ENCODE peak calls at places on chromosomes 3 and 15, in seven cellular contexts. Z is fibroblast of lung, W is foreskin keratinocyte, N is dorsolateral prefrontal cortex, F is IMR-90, B is coronary artery, G is transverse colon. D is an unnamed sample.

GRCh38 chr3:23999012-23999641 is 54.0 kb downstream of the NR1D2 start:
- DNase-seq in Z (peak), W (peak), N (peak), F (peak), B (no peak), G (peak), D (peak)

GRCh38 chr3:149532463-149533180 is 58.1 kb downstream of the TM4SF4 start:
- DNase-seq in Z (no peak), W (no peak), N (no peak), F (no peak), B (no peak), G (no peak), D (no peak)

GRCh38 chr15:38528279-38528678 is 36.3 kb downstream of the RASGRP1 start:
- DNase-seq in Z (no peak), W (peak), N (no peak), F (peak), B (no peak), G (no peak), D (no peak)

GRCh38 chr3:63968612-63969350 is 54.5 kb downstream of the PSMD6 start:
- DNase-seq in Z (no peak), W (peak), N (no peak), F (peak), B (no peak), G (no peak), D (peak)

GRCh38 chr3:153028336-153028735 is 133.7 kb upstream of the RAP2B start:
- DNase-seq in Z (peak), W (no peak), N (no peak), F (peak), B (no peak), G (no peak), D (no peak)

GRCh38 chr3:170205302-170205701 is 16.9 kb upstream of the PRKCI start:
- DNase-seq in Z (no peak), W (no peak), N (no peak), F (no peak), B (no peak), G (no peak), D (no peak)

GRCh38 chr3:184409331-184409926 is 29.6 kb downstream of the CHRD start:
- DNase-seq in Z (no peak), W (no peak), N (peak), F (no peak), B (no peak), G (no peak), D (no peak)

GRCh38 chr3:120202363-120202762 is 82.7 kb downstream of the GPR156 start:
- DNase-seq in Z (no peak), W (no peak), N (no peak), F (no peak), B (no peak), G (no peak), D (no peak)

GRCh38 chr3:66989860-66990696 is 8.0 kb upstream of the KBTBD8 start:
- DNase-seq in Z (peak), W (no peak), N (no peak), F (no peak), B (no peak), G (no peak), D (no peak)

GRCh38 chr3:142507241-142507640 is 59.4 kb upstream of the XRN1 start:
- DNase-seq in Z (no peak), W (no peak), N (no peak), F (no peak), B (no peak), G (no peak), D (no peak)

GRCh38 chr3:123314409-123315270 is 112.9 kb downstream of the SEC22A start:
- DNase-seq in Z (no peak), W (no peak), N (no peak), F (no peak), B (no peak), G (no peak), D (no peak)

GRCh38 chr3:50815844-50816243 is 141.1 kb downstream of the DOCK3 start:
- DNase-seq in Z (no peak), W (peak), N (no peak), F (no peak), B (no peak), G (no peak), D (no peak)

GRCh38 chr3:82133070-82133606 is 371.7 kb upstream of the GBE1 start:
- DNase-seq in Z (peak), W (peak), N (peak), F (peak), B (no peak), G (peak), D (peak)

GRCh38 chr3:25724948-25725645 is 58.1 kb downstream of the NGLY1 start:
- DNase-seq in Z (no peak), W (peak), N (no peak), F (no peak), B (no peak), G (no peak), D (peak)

GRCh38 chr3:8497582-8497981 is 4.0 kb upstream of the LMCD1 start:
- DNase-seq in Z (no peak), W (peak), N (no peak), F (peak), B (no peak), G (no peak), D (no peak)

GRCh38 chr3:25021816-25022215 is 406.2 kb upstream of the RARB start:
- DNase-seq in Z (peak), W (no peak), N (no peak), F (peak), B (no peak), G (no peak), D (peak)

GRCh38 chr15:68821898-68822380 is 1.2 kb upstream of the ANP32A start:
- DNase-seq in Z (peak), W (peak), N (no peak), F (no peak), B (no peak), G (no peak), D (peak)

GRCh38 chr15:59484399-59484798 is 46.4 kb downstream of the FAM81A start:
- DNase-seq in Z (no peak), W (no peak), N (no peak), F (no peak), B (no peak), G (no peak), D (no peak)

GRCh38 chr3:13018561-13019242 is 54.5 kb downstream of the IQSEC1 start:
- DNase-seq in Z (no peak), W (no peak), N (no peak), F (no peak), B (no peak), G (peak), D (no peak)

GRCh38 chr3:50205719-50206276 is 727 bp downstream of the SLC38A3 start:
- DNase-seq in Z (no peak), W (no peak), N (no peak), F (no peak), B (no peak), G (peak), D (no peak)

GRCh38 chr15:25863067-25863967 is at the start of gene ATP10A:
- DNase-seq in Z (peak), W (no peak), N (no peak), F (peak), B (no peak), G (no peak), D (no peak)

GRCh38 chr15:25170113-25170731 is 215.4 kb downstream of the SNRPN start:
- DNase-seq in Z (no peak), W (no peak), N (peak), F (no peak), B (peak), G (no peak), D (no peak)

GRCh38 chr15:66846811-66847210 is 144.8 kb downstream of the SMAD6 start:
- DNase-seq in Z (no peak), W (no peak), N (no peak), F (no peak), B (no peak), G (no peak), D (no peak)

GRCh38 chr3:163951397-163951987 is 1126.8 kb downstream of the SI start:
- DNase-seq in Z (no peak), W (no peak), N (no peak), F (no peak), B (no peak), G (no peak), D (no peak)
- TF ChIP-seq CTCF in Z (no peak), W (no peak), N (no peak), F (no peak), B (no peak), G (peak), D (peak)

GRCh38 chr3:105304487-105304886 is 62.2 kb upstream of the ALCAM start:
- DNase-seq in Z (no peak), W (peak), N (no peak), F (peak), B (no peak), G (no peak), D (no peak)
- H3K27ac ChIP-seq in Z (no peak), W (no peak), N (no peak), F (no peak), B (no peak), G (no peak), D (no peak)

DNA sequence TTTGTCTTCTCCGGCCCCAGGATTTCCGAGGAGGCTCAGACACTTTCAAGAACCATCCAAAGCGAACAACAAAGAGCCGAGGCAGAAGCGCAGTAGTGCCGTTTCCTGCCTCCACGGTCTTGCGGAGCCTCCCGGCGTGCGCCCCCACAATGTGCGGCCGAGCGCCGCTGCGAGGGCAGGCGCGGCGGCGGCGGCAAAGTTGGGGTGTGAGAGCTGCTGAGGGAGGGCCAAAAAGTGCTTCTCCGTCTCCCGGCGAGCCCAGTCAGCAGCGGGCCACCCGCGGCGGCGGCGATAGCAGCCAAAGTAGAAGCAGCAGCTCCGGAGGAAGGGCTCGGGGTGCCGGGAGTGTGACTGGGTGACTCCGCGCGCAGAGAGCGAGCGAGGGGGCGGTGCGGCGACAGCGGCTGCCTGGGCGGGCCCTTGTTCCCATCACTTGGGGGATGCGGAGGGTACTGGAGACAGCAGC is 749.1 kb downstream of the ROBO1 start:
- DNase-seq in Z (peak), W (peak), N (peak), F (peak), B (peak), G (peak), D (peak)
- TF ChIP-seq CTCF in Z (peak), W (peak), N (no peak), F (no peak), B (no peak), G (no peak), D (no peak)

GRCh38 chr15:91946914-91947313 is 93.4 kb downstream of the SLCO3A1 start:
- DNase-seq in Z (no peak), W (no peak), N (no peak), F (no peak), B (no peak), G (no peak), D (no peak)
- H3K27ac ChIP-seq in Z (no peak), W (peak), N (peak), F (no peak), B (peak), G (peak), D (peak)

DNA sequence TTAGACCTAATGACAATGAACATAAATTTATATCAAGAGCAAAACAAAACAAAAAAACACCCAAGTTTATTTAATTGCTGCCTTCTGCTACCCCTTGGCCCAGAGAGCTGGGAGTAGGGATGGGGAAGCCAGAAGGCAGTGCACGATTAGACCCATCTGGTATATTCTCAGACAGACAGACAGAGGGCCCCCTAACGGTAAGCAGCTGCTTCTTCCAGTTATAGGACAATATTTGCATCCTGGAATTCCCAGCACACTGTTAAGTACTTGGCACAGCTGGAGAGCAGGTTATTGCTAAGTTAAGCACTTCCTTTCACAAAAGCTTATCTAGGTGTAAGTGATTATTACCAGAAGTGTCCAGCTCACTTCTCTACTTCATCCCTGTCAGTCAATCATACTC is 39.3 kb downstream of the C2CD4B start:
- DNase-seq in Z (peak), W (peak), N (no peak), F (peak), B (no peak), G (peak), D (no peak)
- TF ChIP-seq CTCF in Z (peak), W (peak), N (no peak), F (peak), B (no peak), G (peak), D (peak)

DNA sequence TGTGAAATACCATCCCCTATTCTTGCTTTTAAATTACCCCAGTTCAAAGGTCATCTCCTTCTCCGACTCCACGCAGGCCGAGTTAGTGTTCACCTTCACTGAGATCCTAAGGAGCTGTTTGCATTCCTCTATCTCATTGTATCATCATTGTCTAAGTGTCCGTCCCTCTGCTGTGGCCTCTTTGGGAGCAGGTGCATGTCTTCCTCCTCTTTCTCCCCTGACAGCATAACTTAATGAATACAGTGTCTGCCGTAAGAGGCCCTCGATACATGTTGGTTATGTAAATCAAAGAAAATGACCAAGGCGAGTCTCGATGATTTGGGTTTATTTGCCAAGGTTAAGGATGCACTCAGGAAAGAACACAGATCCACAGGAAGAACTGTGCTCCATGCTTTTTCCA is 4.9 kb upstream of the PPP1R2 start:
- DNase-seq in Z (no peak), W (no peak), N (no peak), F (no peak), B (no peak), G (no peak), D (no peak)
- H3K27ac ChIP-seq in Z (no peak), W (no peak), N (no peak), F (no peak), B (no peak), G (peak), D (no peak)

GRCh38 chr3:133384331-133385027 is 15.4 kb upstream of the BFSP2 start:
- DNase-seq in Z (peak), W (peak), N (peak), F (peak), B (no peak), G (peak), D (peak)
- TF ChIP-seq CTCF in Z (peak), W (peak), N (peak), F (peak), B (peak), G (peak), D (peak)

D was measured in RWPE1.